ENCODE peak calls at places on chromosome 22, in nine cellular contexts. W is BJ, I is pancreas, L is Peyer's patch, H is fibroblast of mammary gland, E is A549, G is adrenal gland, T is GM23338, P is foreskin fibroblast. U is an unnamed sample.

GRCh38 chr22:33050614-33051230 is 7.5 kb downstream of the SYN3 start:
- DNase-seq in W (no peak), I (no peak), L (no peak), H (no peak), E (no peak), G (no peak), T (peak; percentile 72), P (no peak), U (no peak)

GRCh38 chr22:23789121-23789520 is 2.4 kb downstream of the SMARCB1 start:
- DNase-seq in W (no peak), I (no peak), L (no peak), H (no peak), E (no peak), G (no peak), T (peak; percentile 58), P (no peak), U (no peak)

GRCh38 chr22:37127350-37127878 is 17.9 kb upstream of the TMPRSS6 start:
- DNase-seq in W (no peak), I (no peak), L (no peak), H (no peak), E (no peak), G (no peak), T (no peak), P (no peak), U (no peak)

GRCh38 chr22:38467438-38467903 is 425 bp upstream of the KDELR3 start:
- DNase-seq in W (no peak), I (peak; percentile 24), L (no peak), H (no peak), E (no peak), G (no peak), T (peak; percentile 47), P (no peak), U (no peak)

GRCh38 chr22:20023214-20023613 is 2.3 kb downstream of the TANGO2 start:
- DNase-seq in W (no peak), I (no peak), L (no peak), H (no peak), E (no peak), G (no peak), T (no peak), P (no peak), U (no peak)

GRCh38 chr22:39214006-39214382 is 30.8 kb downstream of the PDGFB start:
- DNase-seq in W (no peak), I (no peak), L (no peak), H (no peak), E (no peak), G (no peak), T (no peak), P (no peak), U (no peak)

GRCh38 chr22:16387088-16387487 is 205.5 kb downstream of the CCT8L2 start:
- DNase-seq in W (no peak), I (no peak), L (no peak), H (no peak), E (no peak), G (no peak), T (no peak), P (no peak), U (no peak)

GRCh38 chr22:32847067-32847491 is 45.6 kb downstream of the TIMP3 start:
- DNase-seq in W (no peak), I (no peak), L (no peak), H (peak; percentile 31), E (no peak), G (no peak), T (no peak), P (no peak), U (no peak)

GRCh38 chr22:29916007-29916544 is 33.1 kb downstream of the MTMR3 start:
- DNase-seq in W (no peak), I (no peak), L (no peak), H (no peak), E (no peak), G (no peak), T (no peak), P (no peak), U (no peak)
- H3K4me3 ChIP-seq in W (no peak overlapping the region), I (no peak overlapping the region), L (no peak overlapping the region), H (no peak overlapping the region), E (no peak overlapping the region), G (no peak overlapping the region), T (no peak overlapping the region), P (no peak overlapping the region), U (no peak overlapping the region)

GRCh38 chr22:27723150-27723549 is 78.4 kb downstream of the MN1 start:
- DNase-seq in W (no peak), I (no peak), L (no peak), H (no peak), E (no peak), G (no peak), T (no peak), P (no peak), U (no peak)
- TF ChIP-seq CTCF in W (peak; percentile 6), I (no peak), L (no peak), H (no peak), E (peak; percentile 24), G (no peak), T (no peak), P (no peak), U (no peak)

GRCh38 chr22:41288245-41288946 is 2.4 kb upstream of the RANGAP1 start:
- DNase-seq in W (no peak), I (no peak), L (no peak), H (peak; percentile 67), E (peak; percentile 79), G (no peak), T (peak; percentile 41), P (peak; percentile 57), U (no peak)
- H3K4me3 ChIP-seq in W (no peak overlapping the region), I (no peak overlapping the region), L (no peak overlapping the region), H (no peak overlapping the region), E (peak overlapping the region; percentile 21), G (no peak overlapping the region), T (no peak overlapping the region), P (no peak overlapping the region), U (no peak overlapping the region)

GRCh38 chr22:44091021-44091721 is 67.1 kb downstream of the PARVB start:
- DNase-seq in W (no peak), I (no peak), L (no peak), H (peak; percentile 9), E (peak; percentile 22), G (no peak), T (peak; percentile 54), P (no peak), U (no peak)
- TF ChIP-seq CTCF in W (peak; percentile 17), I (no peak), L (no peak), H (peak; percentile 29), E (no peak), G (peak; percentile 13), T (peak; percentile 15), P (peak; percentile 24), U (peak; percentile 17)

U was measured in GM12864.